ENCODE peak calls at places on chromosome 20, in four cellular contexts. W is neural crest cell, R is GM23248, Y is iris pigment epithelial cell. Q is an unnamed sample.

GRCh38 chr20:2859330-2860121 is 13.8 kb upstream of the PTPRA start:
- DNase-seq in W (no peak), R (peak), Y (no peak), Q (peak)

GRCh38 chr20:24935786-24936525 is 13.1 kb upstream of the CST7 start:
- DNase-seq in W (no peak), R (no peak), Y (no peak), Q (no peak)

GRCh38 chr20:18279231-18279630 is 9.1 kb upstream of the ZNF133 start:
- DNase-seq in W (no peak), R (peak), Y (no peak), Q (peak)

GRCh38 chr20:58894652-58895051 is 42.1 kb downstream of the GNAS start:
- DNase-seq in W (no peak), R (no peak), Y (no peak), Q (no peak)

GRCh38 chr20:48210111-48211029 is 425.1 kb upstream of the SULF2 start:
- DNase-seq in W (no peak), R (no peak), Y (no peak), Q (no peak)

GRCh38 chr20:45066372-45066771 is 34.6 kb downstream of the KCNS1 start:
- DNase-seq in W (no peak), R (no peak), Y (peak), Q (no peak)

GRCh38 chr20:60306105-60306504 is 347.9 kb downstream of the CDH26 start:
- DNase-seq in W (no peak), R (no peak), Y (no peak), Q (no peak)

GRCh38 chr20:50284811-50285375 is 94.3 kb downstream of the CEBPB start:
- DNase-seq in W (no peak), R (peak), Y (no peak), Q (peak)

GRCh38 chr20:56689852-56690485 is 60.9 kb downstream of the TFAP2C start:
- DNase-seq in W (no peak), R (peak), Y (peak), Q (peak)

GRCh38 chr20:58297394-58297793 is 12.1 kb upstream of the RAB22A start:
- DNase-seq in W (no peak), R (no peak), Y (no peak), Q (no peak)

GRCh38 chr20:62887147-62887859 is 25.7 kb upstream of the TCFL5 start:
- DNase-seq in W (no peak), R (peak), Y (peak), Q (peak)

GRCh38 chr20:33650753-33651561 is 11.2 kb upstream of the C20orf144 start:
- DNase-seq in W (no peak), R (no peak), Y (no peak), Q (no peak)

GRCh38 chr20:4957939-4958362 is 43.4 kb downstream of the SLC23A2 start:
- DNase-seq in W (no peak), R (peak), Y (peak), Q (peak)

GRCh38 chr20:1388706-1389483 is 4.0 kb downstream of the FKBP1A start:
- DNase-seq in W (no peak), R (peak), Y (no peak), Q (no peak)

GRCh38 chr20:40991181-40991889 is 37.3 kb upstream of the TOP1 start:
- DNase-seq in W (no peak), R (no peak), Y (peak), Q (no peak)

GRCh38 chr20:41392871-41393704 is 26.5 kb upstream of the EMILIN3 start:
- DNase-seq in W (peak), R (peak), Y (no peak), Q (peak)

GRCh38 chr20:835220-836045 is 1.9 kb downstream of the FAM110A start:
- DNase-seq in W (no peak), R (no peak), Y (no peak), Q (no peak)

GRCh38 chr20:35888659-35889058 is 65.6 kb downstream of the SCAND1 start:
- DNase-seq in W (no peak), R (peak), Y (no peak), Q (no peak)

GRCh38 chr20:43995645-43996044 is 81.0 kb downstream of the TOX2 start:
- DNase-seq in W (no peak), R (no peak), Y (no peak), Q (no peak)

GRCh38 chr20:40683894-40684268 is 5.2 kb downstream of the MAFB start:
- DNase-seq in W (no peak), R (peak), Y (no peak), Q (no peak)

GRCh38 chr20:5688431-5688972 is 61.7 kb upstream of the SHLD1 start:
- DNase-seq in W (no peak), R (no peak), Y (no peak), Q (no peak)

GRCh38 chr20:42483694-42484303 is 705.9 kb downstream of the PTPRT start:
- DNase-seq in W (peak), R (no peak), Y (no peak), Q (no peak)

GRCh38 chr20:59938221-59938620 is 1.9 kb downstream of the PPP1R3D start:
- DNase-seq in W (no peak), R (peak), Y (peak), Q (peak)

GRCh38 chr20:50274570-50275430 is 84.2 kb downstream of the CEBPB start:
- DNase-seq in W (no peak), R (no peak), Y (no peak), Q (no peak)

GRCh38 chr20:19934792-19935491 is 82.2 kb upstream of the NAA20 start:
- DNase-seq in W (no peak), R (no peak), Y (peak), Q (no peak)

GRCh38 chr20:19909696-19910095 is 107.5 kb upstream of the NAA20 start:
- DNase-seq in W (no peak), R (peak), Y (no peak), Q (no peak)

GRCh38 chr20:41617059-41617921 is 887 bp downstream of the CHD6 start:
- DNase-seq in W (no peak), R (peak), Y (peak), Q (peak)

GRCh38 chr20:33684533-33685327 is 1.5 kb downstream of the E2F1 start:
- DNase-seq in W (no peak), R (no peak), Y (no peak), Q (peak)

GRCh38 chr20:37986873-37987601 is 46.2 kb downstream of the TTI1 start:
- DNase-seq in W (no peak), R (peak), Y (peak), Q (peak)

GRCh38 chr20:20322912-20323311 is 45.0 kb upstream of the INSM1 start:
- DNase-seq in W (no peak), R (no peak), Y (no peak), Q (no peak)

GRCh38 chr20:64242003-64242796 is 13.3 kb upstream of the PCMTD2 start:
- DNase-seq in W (no peak), R (no peak), Y (no peak), Q (no peak)

GRCh38 chr20:62156592-62157386 is 13.2 kb downstream of the SS18L1 start:
- DNase-seq in W (peak), R (peak), Y (peak), Q (peak)

GRCh38 chr20:58712116-58712822 is 19.7 kb downstream of the NPEPL1 start:
- DNase-seq in W (no peak), R (no peak), Y (no peak), Q (no peak)